ENCODE peak calls at places on chromosomes 1 and 21, in six cellular contexts. I is C1 segment of cervical spinal cord; H is astrocyte of the hippocampus; P is stimulated activated CD4-positive, alpha-beta T cell treated with anti-CD3 and anti-CD28 coated beads, Interleukin-4, amount 100 ng/mL, for 4 hours; G is fibroblast of lung; M is type B pancreatic cell. W is an unnamed sample.

GRCh38 chr1:224543453-224543852 is 72.7 kb upstream of the CNIH3 start:
- DNase-seq in P (no peak), G (peak), H (no peak), I (no peak), M (no peak), W (no peak)

GRCh38 chr1:24463756-24464377 is 38.8 kb upstream of the RCAN3 start:
- DNase-seq in P (no peak), H (peak), M (no peak), I (no peak), G (no peak), W (no peak)

GRCh38 chr1:160726498-160727391 is 12.3 kb upstream of the SLAMF7 start:
- DNase-seq in I (no peak), H (peak), M (no peak), P (peak), G (peak), W (peak)

GRCh38 chr21:44487831-44488230 is 32.5 kb downstream of the LRRC3 start:
- DNase-seq in M (no peak), P (peak), I (no peak), H (peak), G (no peak), W (no peak)

GRCh38 chr1:228446849-228447248 is 30.2 kb upstream of the TRIM17 start:
- DNase-seq in G (no peak), H (no peak), M (no peak), P (no peak), I (no peak), W (no peak)

GRCh38 chr21:41079159-41079558 is 88.8 kb upstream of the BACE2 start:
- DNase-seq in I (no peak), G (no peak), H (no peak), P (no peak), M (no peak), W (no peak)

GRCh38 chr1:30520461-30520860 is 202.9 kb downstream of the MATN1 start:
- DNase-seq in G (no peak), H (no peak), P (no peak), M (peak), I (no peak), W (no peak)

GRCh38 chr1:86741947-86742572 is 37.7 kb downstream of the SH3GLB1 start:
- DNase-seq in I (no peak), P (peak), H (peak), G (no peak), M (no peak), W (no peak)

GRCh38 chr1:15322648-15323350 is 75.8 kb downstream of the FHAD1 start:
- DNase-seq in I (no peak), P (no peak), H (no peak), M (no peak), G (no peak), W (no peak)

GRCh38 chr1:225378880-225379279 is 49.0 kb downstream of the LBR start:
- DNase-seq in M (no peak), P (no peak), G (peak), H (peak), I (no peak), W (no peak)

GRCh38 chr1:196423612-196424011 is 184.6 kb downstream of the KCNT2 start:
- DNase-seq in P (no peak), M (no peak), H (no peak), I (no peak), G (peak), W (no peak)

GRCh38 chr1:209879539-209879938 is 51.8 kb downstream of the UTP25 start:
- DNase-seq in G (peak), H (peak), M (no peak), P (no peak), I (peak), W (no peak)

GRCh38 chr1:8315573-8316475 is 2.1 kb upstream of the SLC45A1 start:
- DNase-seq in G (no peak), H (no peak), I (no peak), P (no peak), M (no peak), W (no peak)

GRCh38 chr1:17137441-17137840 is 18.2 kb upstream of the PADI2 start:
- DNase-seq in I (no peak), P (no peak), G (no peak), H (no peak), M (no peak), W (no peak)

GRCh38 chr1:46183119-46183842 is 7.0 kb upstream of the P3R3URF start:
- DNase-seq in P (no peak), H (peak), I (peak), M (no peak), G (peak), W (no peak)

GRCh38 chr1:150557813-150558212 is 8.6 kb downstream of the ADAMTSL4 start:
- DNase-seq in H (peak), P (no peak), G (no peak), M (no peak), I (no peak), W (no peak)

GRCh38 chr1:43529206-43529731 is 1.4 kb upstream of the PTPRF start:
- DNase-seq in G (peak), I (peak), H (peak), M (peak), P (peak), W (peak)

GRCh38 chr1:82483146-82483545 is 682.4 kb downstream of the ADGRL2 start:
- DNase-seq in H (no peak), G (no peak), I (no peak), P (no peak), M (no peak), W (no peak)

GRCh38 chr1:2591581-2592261 is 5.1 kb downstream of the PRXL2B start:
- DNase-seq in I (no peak), M (no peak), P (no peak), G (no peak), H (no peak), W (no peak)

GRCh38 chr1:30538906-30539855 is 184.2 kb downstream of the MATN1 start:
- DNase-seq in M (no peak), G (no peak), H (no peak), P (no peak), I (no peak), W (no peak)

GRCh38 chr1:18557621-18558465 is 72.8 kb upstream of the PAX7 start:
- DNase-seq in P (no peak), G (no peak), M (no peak), I (peak), H (peak), W (no peak)

GRCh38 chr1:54052470-54052933 is 502 bp downstream of the TMEM59 start:
- DNase-seq in H (peak), G (peak), P (no peak), I (peak), M (no peak), W (peak)

GRCh38 chr1:4213599-4213998 is 313.5 kb upstream of the C1orf174 start:
- DNase-seq in I (no peak), P (no peak), H (no peak), M (no peak), G (no peak), W (no peak)

GRCh38 chr1:93817819-93818569 is 61.0 kb downstream of the DNTTIP2 start:
- DNase-seq in P (peak), G (no peak), M (no peak), I (no peak), H (no peak), W (peak)

GRCh38 chr1:230415405-230416119 is 10.6 kb downstream of the PGBD5 start:
- DNase-seq in M (peak), H (no peak), P (no peak), G (no peak), I (no peak), W (no peak)

GRCh38 chr1:85244271-85245053 is 15.0 kb downstream of the C1orf52 start:
- DNase-seq in G (peak), I (no peak), M (no peak), P (no peak), H (no peak), W (no peak)

GRCh38 chr1:85746777-85747176 is 38.5 kb upstream of the ZNHIT6 start:
- DNase-seq in M (no peak), G (no peak), I (no peak), H (no peak), P (no peak), W (no peak)

GRCh38 chr1:230160957-230161771 is 94.1 kb downstream of the GALNT2 start:
- DNase-seq in G (peak), I (no peak), P (no peak), H (no peak), M (no peak), W (no peak)

GRCh38 chr21:29105218-29105617 is 25.2 kb upstream of the MAP3K7CL start:
- DNase-seq in M (no peak), P (no peak), H (peak), I (no peak), G (peak), W (no peak)

GRCh38 chr1:50610563-50610962 is 187.3 kb upstream of the DMRTA2 start:
- DNase-seq in G (no peak), P (no peak), I (peak), H (no peak), M (no peak), W (no peak)

GRCh38 chr1:179141592-179142244 is 59.8 kb downstream of the TOR3A start:
- DNase-seq in M (no peak), H (peak), P (peak), G (peak), I (no peak), W (no peak)

GRCh38 chr21:31943586-31943985 is 70.8 kb downstream of the HUNK start:
- DNase-seq in H (no peak), M (no peak), I (no peak), P (no peak), G (no peak), W (no peak)

GRCh38 chr1:43887748-43888147 is 45.9 kb upstream of the ARTN start:
- DNase-seq in H (no peak), I (no peak), G (peak), P (no peak), M (no peak), W (no peak)

GRCh38 chr1:10107985-10108663 is 75.4 kb downstream of the UBE4B start:
- DNase-seq in G (peak), I (peak), P (no peak), M (no peak), H (peak), W (no peak)

GRCh38 chr1:92244376-92244775 is 26.7 kb downstream of the C1orf146 start:
- DNase-seq in P (no peak), G (peak), H (no peak), M (no peak), I (no peak), W (no peak)

GRCh38 chr1:113804421-113805255 is 7.6 kb downstream of the RSBN1 start:
- DNase-seq in M (no peak), P (no peak), H (no peak), G (peak), I (no peak), W (no peak)

GRCh38 chr1:225657462-225657989 is 4.6 kb upstream of the ENAH start:
- DNase-seq in P (no peak), G (peak), H (peak), M (no peak), I (no peak), W (no peak)

GRCh38 chr1:205504311-205505075 is at the start of gene CDK18:
- DNase-seq in H (peak), P (peak), G (peak), I (peak), M (no peak), W (peak)

GRCh38 chr1:109910963-109911798 is 532 bp downstream of the CSF1 start:
- DNase-seq in M (no peak), P (peak), H (no peak), G (peak), I (peak), W (no peak)

W was measured in stimulated activated naive B cell treated with anti-CD40 and anti-IgM and Interleukin-4, amounts not matched to agents 10 μg/mL and 1 μg/mL and 100 μg/mL, for 72 hours.